ENCODE peak calls at places on chromosomes 4 and X, in six cellular contexts. One of them, this sample, is unnamed.

GRCh38 chr4:78662661-78663060 is 111.1 kb downstream of the ANXA3 start:
- DNase-seq in CD4-positive, alpha-beta memory T cell: no peak
- DNase-seq in lower lobe of right lung: no peak
- DNase-seq in right lobe of liver: no peak
- DNase-seq in right atrium auricular region: no peak
- DNase-seq in left lung: no peak
- DNase-seq in this sample: no peak

GRCh38 chrX:107565916-107566602 is 62.3 kb upstream of the PRPS1 start:
- DNase-seq in CD4-positive, alpha-beta memory T cell: no peak
- DNase-seq in lower lobe of right lung: no peak
- DNase-seq in right lobe of liver: no peak
- DNase-seq in right atrium auricular region: no peak
- DNase-seq in left lung: no peak
- DNase-seq in this sample: peak; percentile 30

GRCh38 chr4:115675721-115676120 is 562.3 kb upstream of the NDST4 start:
- DNase-seq in CD4-positive, alpha-beta memory T cell: no peak
- DNase-seq in lower lobe of right lung: no peak
- DNase-seq in right lobe of liver: no peak
- DNase-seq in right atrium auricular region: no peak
- DNase-seq in left lung: no peak
- DNase-seq in this sample: no peak

GRCh38 chrX:45756562-45756961 is 555.9 kb upstream of the DIPK2B start:
- DNase-seq in CD4-positive, alpha-beta memory T cell: no peak
- DNase-seq in lower lobe of right lung: no peak
- DNase-seq in right lobe of liver: no peak
- DNase-seq in right atrium auricular region: no peak
- DNase-seq in left lung: no peak
- DNase-seq in this sample: no peak

GRCh38 chrX:28586891-28587635 is at the start of gene IL1RAPL1:
- DNase-seq in CD4-positive, alpha-beta memory T cell: no peak
- DNase-seq in lower lobe of right lung: no peak
- DNase-seq in right lobe of liver: no peak
- DNase-seq in right atrium auricular region: no peak
- DNase-seq in left lung: no peak
- DNase-seq in this sample: no peak

GRCh38 chr4:148444296-148445070 is 2.3 kb upstream of the NR3C2 start:
- DNase-seq in CD4-positive, alpha-beta memory T cell: peak; percentile 65
- DNase-seq in lower lobe of right lung: peak; percentile 60
- DNase-seq in right lobe of liver: peak; percentile 54
- DNase-seq in right atrium auricular region: no peak
- DNase-seq in left lung: peak; percentile 82
- DNase-seq in this sample: peak; percentile 62

GRCh38 chr4:124943938-124944337 is 231.4 kb upstream of the ANKRD50 start:
- DNase-seq in CD4-positive, alpha-beta memory T cell: no peak
- DNase-seq in lower lobe of right lung: no peak
- DNase-seq in right lobe of liver: no peak
- DNase-seq in right atrium auricular region: no peak
- DNase-seq in left lung: no peak
- DNase-seq in this sample: no peak

GRCh38 chrX:49178537-49178936 is 6.8 kb downstream of the PLP2 start:
- DNase-seq in CD4-positive, alpha-beta memory T cell: no peak
- DNase-seq in lower lobe of right lung: no peak
- DNase-seq in right lobe of liver: no peak
- DNase-seq in right atrium auricular region: no peak
- DNase-seq in left lung: no peak
- DNase-seq in this sample: no peak

GRCh38 chrX:111868726-111869638 is 7.0 kb upstream of the TRPC5OS start:
- DNase-seq in CD4-positive, alpha-beta memory T cell: no peak
- DNase-seq in lower lobe of right lung: no peak
- DNase-seq in right lobe of liver: no peak
- DNase-seq in right atrium auricular region: no peak
- DNase-seq in left lung: no peak
- DNase-seq in this sample: no peak

GRCh38 chrX:27680726-27681125 is 90.6 kb downstream of the DCAF8L2 start:
- DNase-seq in CD4-positive, alpha-beta memory T cell: no peak
- DNase-seq in lower lobe of right lung: no peak
- DNase-seq in right lobe of liver: no peak
- DNase-seq in right atrium auricular region: no peak
- DNase-seq in left lung: no peak
- DNase-seq in this sample: no peak

GRCh38 chr4:40826821-40827220 is 77.1 kb downstream of the NSUN7 start:
- DNase-seq in CD4-positive, alpha-beta memory T cell: no peak
- DNase-seq in lower lobe of right lung: no peak
- DNase-seq in right lobe of liver: no peak
- DNase-seq in right atrium auricular region: no peak
- DNase-seq in left lung: no peak
- DNase-seq in this sample: no peak

GRCh38 chrX:150936556-150936955 is 38.1 kb upstream of the CD99L2 start:
- DNase-seq in CD4-positive, alpha-beta memory T cell: no peak
- DNase-seq in lower lobe of right lung: no peak
- DNase-seq in right lobe of liver: no peak
- DNase-seq in right atrium auricular region: no peak
- DNase-seq in left lung: no peak
- DNase-seq in this sample: no peak

GRCh38 chr4:4248885-4249203 is 821 bp upstream of the TMEM128 start:
- DNase-seq in CD4-positive, alpha-beta memory T cell: no peak
- DNase-seq in lower lobe of right lung: no peak
- DNase-seq in right lobe of liver: no peak
- DNase-seq in right atrium auricular region: no peak
- DNase-seq in left lung: no peak
- DNase-seq in this sample: no peak

GRCh38 chrX:74133156-74133796 is 170.7 kb upstream of the ZCCHC13 start:
- DNase-seq in CD4-positive, alpha-beta memory T cell: peak; percentile 60
- DNase-seq in lower lobe of right lung: no peak
- DNase-seq in right lobe of liver: no peak
- DNase-seq in right atrium auricular region: no peak
- DNase-seq in left lung: no peak
- DNase-seq in this sample: no peak

GRCh38 chrX:8084023-8084422 is 87.0 kb downstream of the VCX2 start:
- DNase-seq in CD4-positive, alpha-beta memory T cell: no peak
- DNase-seq in lower lobe of right lung: no peak
- DNase-seq in right lobe of liver: no peak
- DNase-seq in right atrium auricular region: no peak
- DNase-seq in left lung: no peak
- DNase-seq in this sample: no peak

GRCh38 chrX:18793601-18794089 is 86.2 kb downstream of the PPEF1 start:
- DNase-seq in CD4-positive, alpha-beta memory T cell: no peak
- DNase-seq in lower lobe of right lung: no peak
- DNase-seq in right lobe of liver: no peak
- DNase-seq in right atrium auricular region: no peak
- DNase-seq in left lung: no peak
- DNase-seq in this sample: no peak

GRCh38 chrX:72002886-72003285 is 92.2 kb downstream of the NHSL2 start:
- DNase-seq in CD4-positive, alpha-beta memory T cell: no peak
- DNase-seq in lower lobe of right lung: no peak
- DNase-seq in right lobe of liver: no peak
- DNase-seq in right atrium auricular region: no peak
- DNase-seq in left lung: no peak
- DNase-seq in this sample: no peak

GRCh38 chr4:81084029-81084428 is 53.5 kb downstream of the BMP3 start:
- DNase-seq in CD4-positive, alpha-beta memory T cell: no peak
- DNase-seq in lower lobe of right lung: no peak
- DNase-seq in right lobe of liver: no peak
- DNase-seq in right atrium auricular region: no peak
- DNase-seq in left lung: no peak
- DNase-seq in this sample: no peak

GRCh38 chrX:72129661-72130060 is 2.1 kb downstream of the RTL5 start:
- DNase-seq in CD4-positive, alpha-beta memory T cell: no peak
- DNase-seq in lower lobe of right lung: no peak
- DNase-seq in right lobe of liver: no peak
- DNase-seq in right atrium auricular region: no peak
- DNase-seq in left lung: no peak
- DNase-seq in this sample: no peak

GRCh38 chrX:93874554-93874953 is 200.5 kb downstream of the FAM133A start:
- DNase-seq in CD4-positive, alpha-beta memory T cell: no peak
- DNase-seq in lower lobe of right lung: no peak
- DNase-seq in right lobe of liver: no peak
- DNase-seq in right atrium auricular region: no peak
- DNase-seq in left lung: no peak
- DNase-seq in this sample: no peak

GRCh38 chr4:19961092-19961491 is 290.6 kb upstream of the SLIT2 start:
- DNase-seq in CD4-positive, alpha-beta memory T cell: no peak
- DNase-seq in lower lobe of right lung: no peak
- DNase-seq in right lobe of liver: no peak
- DNase-seq in right atrium auricular region: no peak
- DNase-seq in left lung: no peak
- DNase-seq in this sample: no peak

GRCh38 chrX:107673933-107674479 is 45.7 kb downstream of the PRPS1 start:
- DNase-seq in CD4-positive, alpha-beta memory T cell: peak; percentile 98
- DNase-seq in lower lobe of right lung: peak; percentile 93
- DNase-seq in right lobe of liver: peak; percentile 56
- DNase-seq in right atrium auricular region: peak; percentile 93
- DNase-seq in left lung: peak; percentile 87
- DNase-seq in this sample: peak; percentile 30

GRCh38 chr4:12137556-12137955 is 708.9 kb upstream of the HS3ST1 start:
- DNase-seq in CD4-positive, alpha-beta memory T cell: no peak
- DNase-seq in lower lobe of right lung: no peak
- DNase-seq in right lobe of liver: no peak
- DNase-seq in right atrium auricular region: no peak
- DNase-seq in left lung: no peak
- DNase-seq in this sample: no peak

DNA sequence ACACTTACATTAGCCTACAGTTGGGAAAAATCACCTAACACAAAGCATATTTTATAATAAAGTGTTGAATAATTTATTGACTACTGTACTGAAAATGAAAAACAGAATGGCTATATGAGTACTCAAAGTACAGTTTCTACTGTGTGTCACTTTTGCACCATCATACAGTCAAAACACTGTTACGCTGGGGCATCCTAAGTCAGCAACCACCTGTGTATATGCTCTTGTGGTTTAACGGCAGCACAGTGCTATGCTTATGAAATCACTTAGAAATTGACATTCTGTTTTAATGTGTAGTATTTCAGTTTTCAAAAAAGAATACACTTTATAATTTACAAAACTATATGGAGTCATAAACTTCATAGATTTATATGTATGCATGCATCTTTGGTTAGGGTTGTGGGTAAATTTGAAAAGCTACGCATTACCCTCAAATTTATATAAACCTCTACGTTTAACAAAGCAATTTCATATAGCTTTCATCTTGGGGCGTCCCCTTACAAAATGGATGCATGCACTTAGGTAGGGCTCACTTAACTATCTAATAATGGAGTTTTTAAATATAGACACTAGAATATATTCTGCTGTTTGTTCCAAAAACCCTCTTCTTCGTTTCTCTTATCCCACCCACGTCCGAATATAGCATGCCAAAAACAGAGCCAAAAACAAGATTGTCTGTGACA is 691 bp upstream of the NEIL3 start:
- DNase-seq in CD4-positive, alpha-beta memory T cell: no peak
- DNase-seq in lower lobe of right lung: no peak
- DNase-seq in right lobe of liver: no peak
- DNase-seq in right atrium auricular region: no peak
- DNase-seq in left lung: no peak
- DNase-seq in this sample: no peak
- H3K4me1 ChIP-seq in CD4-positive, alpha-beta memory T cell: peaks cover 32% of the 10 kb centered on the region
- H3K4me1 ChIP-seq in lower lobe of right lung: peaks cover 17% of the 10 kb centered on the region
- H3K4me1 ChIP-seq in right lobe of liver: peaks cover 1% of the 10 kb centered on the region
- H3K4me1 ChIP-seq in right atrium auricular region: no peaks in the 10 kb centered on the region
- H3K4me1 ChIP-seq in left lung: peaks cover 33% of the 10 kb centered on the region
- H3K4me1 ChIP-seq in this sample: no peaks in the 10 kb centered on the region

DNA sequence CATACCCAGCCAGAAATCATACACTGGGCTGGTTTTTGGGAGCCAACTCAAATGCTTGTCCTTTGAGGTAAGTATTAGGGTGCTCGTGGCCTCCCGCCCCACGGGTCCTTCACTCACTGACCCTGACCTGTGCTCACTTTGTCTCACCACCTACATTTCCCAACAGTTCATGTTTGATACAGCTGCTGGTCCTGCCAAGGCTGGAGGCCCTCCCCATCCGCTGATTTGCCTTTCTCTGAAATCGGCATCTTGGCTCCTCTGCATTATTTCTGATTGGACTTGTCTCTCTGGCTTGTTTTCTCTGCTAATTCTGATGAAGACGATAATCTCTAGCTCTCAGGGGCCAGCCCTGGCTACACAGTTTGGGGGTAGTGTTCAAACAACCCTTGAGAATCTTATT is 70.2 kb downstream of the SORBS2 start:
- DNase-seq in CD4-positive, alpha-beta memory T cell: no peak
- DNase-seq in lower lobe of right lung: no peak
- DNase-seq in right lobe of liver: peak; percentile 66
- DNase-seq in right atrium auricular region: no peak
- DNase-seq in left lung: no peak
- DNase-seq in this sample: no peak
- H3K4me3 ChIP-seq in CD4-positive, alpha-beta memory T cell: no peak overlapping the region
- H3K4me3 ChIP-seq in lower lobe of right lung: no peak overlapping the region
- H3K4me3 ChIP-seq in right lobe of liver: no peak overlapping the region
- H3K4me3 ChIP-seq in right atrium auricular region: no peak overlapping the region
- H3K4me3 ChIP-seq in left lung: no peak overlapping the region
- H3K4me3 ChIP-seq in this sample: no peak overlapping the region

DNA sequence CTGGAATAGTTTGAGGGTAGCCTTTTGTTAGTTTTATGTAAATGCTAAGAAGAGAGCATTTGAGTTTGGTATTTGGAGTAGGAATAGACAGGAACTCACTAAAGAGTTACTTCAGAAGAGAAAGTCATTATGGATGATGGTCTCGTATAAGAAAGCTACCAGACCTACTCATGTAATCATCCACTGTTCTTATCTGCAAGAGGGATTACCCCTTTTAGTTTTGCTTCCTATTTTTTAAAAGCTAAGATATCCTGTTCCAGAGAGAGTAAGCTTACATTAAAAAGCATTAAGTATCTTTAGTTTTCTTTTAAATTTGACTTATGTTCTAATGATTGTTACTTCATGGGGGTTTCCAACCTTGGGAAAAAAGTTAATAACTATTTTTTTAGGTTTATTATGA is 12.5 kb upstream of the ART3 start:
- DNase-seq in CD4-positive, alpha-beta memory T cell: no peak
- DNase-seq in lower lobe of right lung: no peak
- DNase-seq in right lobe of liver: no peak
- DNase-seq in right atrium auricular region: no peak
- DNase-seq in left lung: no peak
- DNase-seq in this sample: no peak
- H3K4me1 ChIP-seq in CD4-positive, alpha-beta memory T cell: no peaks in the 10 kb centered on the region
- H3K4me1 ChIP-seq in lower lobe of right lung: no peaks in the 10 kb centered on the region
- H3K4me1 ChIP-seq in right lobe of liver: peaks cover 2% of the 10 kb centered on the region
- H3K4me1 ChIP-seq in right atrium auricular region: no peaks in the 10 kb centered on the region
- H3K4me1 ChIP-seq in left lung: peaks cover 7% of the 10 kb centered on the region
- H3K4me1 ChIP-seq in this sample: peaks cover 24% of the 10 kb centered on the region

DNA sequence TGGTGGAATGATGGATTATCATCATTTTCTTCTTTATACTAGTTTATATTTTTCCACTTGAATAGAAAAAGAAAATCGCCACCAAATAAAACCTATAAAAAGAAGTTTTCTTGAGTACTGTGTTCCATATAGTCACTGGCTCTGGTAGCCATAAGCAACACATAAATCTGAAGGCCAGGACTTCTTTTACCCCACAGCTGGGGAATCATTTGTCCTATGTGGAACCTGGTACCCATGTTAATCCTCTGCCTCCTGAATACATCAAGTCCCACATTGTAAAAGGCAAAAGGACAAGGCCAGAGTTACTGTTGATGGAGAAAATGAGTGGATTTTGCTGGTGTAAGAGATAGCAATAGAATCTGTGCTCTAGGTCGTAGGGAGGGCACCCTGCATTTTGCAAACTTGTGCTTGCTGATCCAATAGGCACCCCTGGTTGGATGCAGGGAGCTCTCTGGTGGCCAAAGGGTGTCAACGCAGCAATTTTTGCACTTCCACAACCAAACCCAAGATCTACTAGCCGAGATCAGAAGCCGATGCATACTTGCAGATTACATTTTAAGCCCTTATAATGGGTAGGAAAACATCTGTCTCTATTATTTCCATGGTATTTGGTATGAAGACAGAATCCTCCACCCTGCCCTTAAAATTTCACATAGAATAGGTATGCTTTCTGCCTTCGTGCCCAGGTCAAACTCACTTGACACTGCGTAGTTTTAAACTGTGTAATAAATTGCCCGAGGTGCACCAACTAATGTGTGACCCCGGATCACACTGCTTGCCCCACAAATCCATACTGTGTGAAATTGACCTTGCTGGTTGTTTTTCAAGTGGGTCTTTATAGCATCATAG is 146.2 kb upstream of the SCML1 start:
- DNase-seq in CD4-positive, alpha-beta memory T cell: no peak
- DNase-seq in lower lobe of right lung: peak; percentile 48
- DNase-seq in right lobe of liver: peak; percentile 32
- DNase-seq in right atrium auricular region: peak; percentile 70
- DNase-seq in left lung: no peak
- DNase-seq in this sample: peak; percentile 39
- H3K4me3 ChIP-seq in CD4-positive, alpha-beta memory T cell: no peak overlapping the region
- H3K4me3 ChIP-seq in lower lobe of right lung: no peak overlapping the region
- H3K4me3 ChIP-seq in right lobe of liver: no peak overlapping the region
- H3K4me3 ChIP-seq in right atrium auricular region: no peak overlapping the region
- H3K4me3 ChIP-seq in left lung: no peak overlapping the region
- H3K4me3 ChIP-seq in this sample: no peak overlapping the region